ENCODE peak calls at places on chromosomes 7 and 10, in ten cellular contexts. One of them, this sample, is unnamed. For H3K9me3, the result is how much of the 10 kb centered on the place peaks cover.

GRCh38 chr10:51103818-51104217 is 29.5 kb downstream of the PRKG1 start:
- DNase-seq in right lobe of liver: no peak
- DNase-seq in body of pancreas: no peak
- DNase-seq in neuronal stem cell: no peak
- DNase-seq in stomach: no peak
- DNase-seq in tibial nerve: no peak
- DNase-seq in gastrocnemius medialis: no peak
- DNase-seq in left ventricle myocardium inferior: no peak
- DNase-seq in thoracic aorta: no peak
- DNase-seq in PC-3: peak
- DNase-seq in this sample: no peak

GRCh38 chr10:34520084-34520483 is 295.0 kb downstream of the PARD3 start:
- DNase-seq in neuronal stem cell: no peak
- DNase-seq in left ventricle myocardium inferior: no peak
- DNase-seq in right lobe of liver: no peak
- DNase-seq in PC-3: peak
- DNase-seq in body of pancreas: no peak
- DNase-seq in thoracic aorta: no peak
- DNase-seq in tibial nerve: no peak
- DNase-seq in gastrocnemius medialis: no peak
- DNase-seq in stomach: no peak
- DNase-seq in this sample: peak

GRCh38 chr7:66522518-66522917 is 106.2 kb upstream of the KCTD7 start:
- DNase-seq in right lobe of liver: no peak
- DNase-seq in body of pancreas: peak
- DNase-seq in stomach: no peak
- DNase-seq in left ventricle myocardium inferior: no peak
- DNase-seq in tibial nerve: no peak
- DNase-seq in neuronal stem cell: no peak
- DNase-seq in thoracic aorta: no peak
- DNase-seq in gastrocnemius medialis: no peak
- DNase-seq in PC-3: peak
- DNase-seq in this sample: no peak

GRCh38 chr7:14973712-14974428 is 71.3 kb upstream of the DGKB start:
- DNase-seq in tibial nerve: no peak
- DNase-seq in gastrocnemius medialis: no peak
- DNase-seq in left ventricle myocardium inferior: no peak
- DNase-seq in body of pancreas: no peak
- DNase-seq in PC-3: no peak
- DNase-seq in stomach: no peak
- DNase-seq in right lobe of liver: no peak
- DNase-seq in neuronal stem cell: no peak
- DNase-seq in thoracic aorta: no peak
- DNase-seq in this sample: no peak

GRCh38 chr7:45681596-45682357 is 107.6 kb downstream of the ADCY1 start:
- DNase-seq in body of pancreas: no peak
- DNase-seq in left ventricle myocardium inferior: no peak
- DNase-seq in tibial nerve: peak
- DNase-seq in neuronal stem cell: no peak
- DNase-seq in PC-3: no peak
- DNase-seq in stomach: peak
- DNase-seq in gastrocnemius medialis: no peak
- DNase-seq in right lobe of liver: no peak
- DNase-seq in thoracic aorta: no peak
- DNase-seq in this sample: no peak

GRCh38 chr7:79713281-79713680 is 259.8 kb upstream of the MAGI2 start:
- DNase-seq in body of pancreas: no peak
- DNase-seq in stomach: no peak
- DNase-seq in neuronal stem cell: no peak
- DNase-seq in thoracic aorta: no peak
- DNase-seq in gastrocnemius medialis: no peak
- DNase-seq in PC-3: no peak
- DNase-seq in left ventricle myocardium inferior: no peak
- DNase-seq in tibial nerve: no peak
- DNase-seq in right lobe of liver: no peak
- DNase-seq in this sample: no peak

GRCh38 chr10:99372546-99373271 is 43.6 kb downstream of the CNNM1 start:
- DNase-seq in left ventricle myocardium inferior: no peak
- DNase-seq in neuronal stem cell: no peak
- DNase-seq in thoracic aorta: no peak
- DNase-seq in gastrocnemius medialis: no peak
- DNase-seq in stomach: no peak
- DNase-seq in right lobe of liver: no peak
- DNase-seq in PC-3: no peak
- DNase-seq in body of pancreas: no peak
- DNase-seq in tibial nerve: no peak
- DNase-seq in this sample: peak

GRCh38 chr10:95384011-95384704 is 93.4 kb upstream of the PDLIM1 start:
- DNase-seq in neuronal stem cell: no peak
- DNase-seq in left ventricle myocardium inferior: no peak
- DNase-seq in gastrocnemius medialis: no peak
- DNase-seq in tibial nerve: no peak
- DNase-seq in body of pancreas: no peak
- DNase-seq in thoracic aorta: no peak
- DNase-seq in stomach: no peak
- DNase-seq in right lobe of liver: no peak
- DNase-seq in PC-3: no peak
- DNase-seq in this sample: no peak

GRCh38 chr7:33534830-33535229 is 370.5 kb upstream of the BMPER start:
- DNase-seq in PC-3: no peak
- DNase-seq in neuronal stem cell: peak
- DNase-seq in tibial nerve: no peak
- DNase-seq in body of pancreas: no peak
- DNase-seq in gastrocnemius medialis: no peak
- DNase-seq in left ventricle myocardium inferior: no peak
- DNase-seq in right lobe of liver: no peak
- DNase-seq in stomach: no peak
- DNase-seq in thoracic aorta: no peak
- DNase-seq in this sample: peak

GRCh38 chr7:74043523-74043951 is 15.6 kb downstream of the ELN start:
- DNase-seq in body of pancreas: peak
- DNase-seq in thoracic aorta: no peak
- DNase-seq in neuronal stem cell: no peak
- DNase-seq in tibial nerve: no peak
- DNase-seq in left ventricle myocardium inferior: no peak
- DNase-seq in PC-3: no peak
- DNase-seq in gastrocnemius medialis: no peak
- DNase-seq in stomach: no peak
- DNase-seq in right lobe of liver: no peak
- DNase-seq in this sample: peak

GRCh38 chr10:92091965-92092364 is 168.4 kb downstream of the BTAF1 start:
- DNase-seq in left ventricle myocardium inferior: no peak
- DNase-seq in neuronal stem cell: no peak
- DNase-seq in stomach: no peak
- DNase-seq in PC-3: no peak
- DNase-seq in tibial nerve: no peak
- DNase-seq in thoracic aorta: no peak
- DNase-seq in gastrocnemius medialis: no peak
- DNase-seq in right lobe of liver: no peak
- DNase-seq in body of pancreas: no peak
- DNase-seq in this sample: no peak

GRCh38 chr10:103871006-103871405 is 15.6 kb upstream of the SH3PXD2A start:
- DNase-seq in stomach: no peak
- DNase-seq in tibial nerve: no peak
- DNase-seq in PC-3: no peak
- DNase-seq in thoracic aorta: no peak
- DNase-seq in body of pancreas: no peak
- DNase-seq in left ventricle myocardium inferior: no peak
- DNase-seq in right lobe of liver: no peak
- DNase-seq in gastrocnemius medialis: no peak
- DNase-seq in neuronal stem cell: no peak
- DNase-seq in this sample: no peak

GRCh38 chr10:70302292-70302691 is 18.5 kb upstream of the NPFFR1 start:
- DNase-seq in stomach: no peak
- DNase-seq in right lobe of liver: no peak
- DNase-seq in left ventricle myocardium inferior: no peak
- DNase-seq in gastrocnemius medialis: no peak
- DNase-seq in tibial nerve: peak
- DNase-seq in neuronal stem cell: no peak
- DNase-seq in thoracic aorta: no peak
- DNase-seq in PC-3: no peak
- DNase-seq in body of pancreas: no peak
- DNase-seq in this sample: peak

DNA sequence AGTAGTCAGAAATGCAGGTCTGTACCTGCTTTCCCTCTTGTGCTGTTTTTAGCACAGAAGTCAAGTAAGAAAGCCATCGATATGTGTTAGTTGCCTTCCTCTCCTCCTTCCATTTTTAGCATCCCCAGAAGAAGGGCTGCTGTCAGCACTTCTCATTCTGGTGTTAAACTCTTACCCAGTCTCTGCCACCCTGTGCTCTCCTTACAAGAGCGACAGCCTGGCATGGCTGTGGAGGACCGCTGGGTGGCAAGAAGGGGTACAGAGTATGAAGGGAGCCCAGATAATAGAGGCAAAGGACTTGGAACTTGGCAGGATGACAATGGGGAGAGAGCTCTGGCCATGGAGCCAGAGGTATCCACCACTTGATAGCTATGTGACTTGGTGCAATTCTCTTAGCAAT is 103.5 kb downstream of the RPS24 start:
- DNase-seq in thoracic aorta: no peak
- DNase-seq in stomach: no peak
- DNase-seq in left ventricle myocardium inferior: no peak
- DNase-seq in right lobe of liver: no peak
- DNase-seq in body of pancreas: no peak
- DNase-seq in tibial nerve: no peak
- DNase-seq in neuronal stem cell: no peak
- DNase-seq in gastrocnemius medialis: no peak
- DNase-seq in PC-3: no peak
- DNase-seq in this sample: no peak
- H3K9me3 ChIP-seq in thoracic aorta: under half
- H3K9me3 ChIP-seq in stomach: under half
- H3K9me3 ChIP-seq in left ventricle myocardium inferior: under half
- H3K9me3 ChIP-seq in right lobe of liver: under half
- H3K9me3 ChIP-seq in body of pancreas: under half
- H3K9me3 ChIP-seq in tibial nerve: under half
- H3K9me3 ChIP-seq in neuronal stem cell: under half
- H3K9me3 ChIP-seq in gastrocnemius medialis: under half
- H3K9me3 ChIP-seq in PC-3: under half
- H3K9me3 ChIP-seq in this sample: under half

GRCh38 chr7:9856668-9857067 is 1117.0 kb upstream of the PHF14 start:
- DNase-seq in PC-3: no peak
- DNase-seq in tibial nerve: no peak
- DNase-seq in body of pancreas: no peak
- DNase-seq in right lobe of liver: no peak
- DNase-seq in gastrocnemius medialis: no peak
- DNase-seq in neuronal stem cell: no peak
- DNase-seq in left ventricle myocardium inferior: no peak
- DNase-seq in stomach: no peak
- DNase-seq in thoracic aorta: no peak
- DNase-seq in this sample: no peak

DNA sequence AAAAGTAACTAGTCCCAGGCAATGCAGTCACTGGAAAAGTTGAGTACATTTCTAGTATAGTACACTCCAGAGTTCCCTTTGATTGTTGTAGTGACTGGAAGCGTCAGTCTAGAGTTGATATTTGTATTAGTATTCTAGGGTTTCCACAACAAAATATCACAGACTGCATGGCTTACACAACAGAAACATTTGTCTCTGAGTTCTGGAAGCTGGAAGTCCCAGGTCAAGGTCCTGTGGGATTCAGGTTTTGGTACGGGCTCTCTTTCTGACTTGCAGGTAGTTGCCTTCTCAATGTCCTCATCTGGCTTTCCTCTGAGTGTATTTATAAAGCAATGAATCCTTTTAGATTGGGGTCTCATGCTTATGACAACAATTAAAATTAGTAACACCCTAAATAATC is 1119.1 kb upstream of the PHF14 start:
- DNase-seq in right lobe of liver: no peak
- DNase-seq in body of pancreas: no peak
- DNase-seq in PC-3: no peak
- DNase-seq in neuronal stem cell: no peak
- DNase-seq in tibial nerve: no peak
- DNase-seq in gastrocnemius medialis: no peak
- DNase-seq in left ventricle myocardium inferior: no peak
- DNase-seq in thoracic aorta: no peak
- DNase-seq in stomach: no peak
- DNase-seq in this sample: no peak
- H3K9me3 ChIP-seq in right lobe of liver: under half
- H3K9me3 ChIP-seq in body of pancreas: under half
- H3K9me3 ChIP-seq in PC-3: under half
- H3K9me3 ChIP-seq in neuronal stem cell: under half
- H3K9me3 ChIP-seq in tibial nerve: under half
- H3K9me3 ChIP-seq in gastrocnemius medialis: under half
- H3K9me3 ChIP-seq in left ventricle myocardium inferior: under half
- H3K9me3 ChIP-seq in thoracic aorta: under half
- H3K9me3 ChIP-seq in stomach: under half
- H3K9me3 ChIP-seq in this sample: under half

GRCh38 chr7:158120313-158120712 is 467.3 kb downstream of the PTPRN2 start:
- DNase-seq in tibial nerve: no peak
- DNase-seq in gastrocnemius medialis: no peak
- DNase-seq in neuronal stem cell: no peak
- DNase-seq in left ventricle myocardium inferior: no peak
- DNase-seq in thoracic aorta: no peak
- DNase-seq in PC-3: no peak
- DNase-seq in stomach: no peak
- DNase-seq in body of pancreas: no peak
- DNase-seq in right lobe of liver: no peak
- DNase-seq in this sample: no peak

GRCh38 chr7:158123214-158123613 is 464.4 kb downstream of the PTPRN2 start:
- DNase-seq in left ventricle myocardium inferior: no peak
- DNase-seq in PC-3: no peak
- DNase-seq in gastrocnemius medialis: no peak
- DNase-seq in right lobe of liver: no peak
- DNase-seq in thoracic aorta: no peak
- DNase-seq in body of pancreas: no peak
- DNase-seq in stomach: peak
- DNase-seq in neuronal stem cell: no peak
- DNase-seq in tibial nerve: no peak
- DNase-seq in this sample: no peak

GRCh38 chr7:158123753-158124152 is 463.9 kb downstream of the PTPRN2 start:
- DNase-seq in left ventricle myocardium inferior: no peak
- DNase-seq in body of pancreas: no peak
- DNase-seq in gastrocnemius medialis: no peak
- DNase-seq in stomach: peak
- DNase-seq in PC-3: no peak
- DNase-seq in right lobe of liver: no peak
- DNase-seq in tibial nerve: no peak
- DNase-seq in thoracic aorta: no peak
- DNase-seq in neuronal stem cell: no peak
- DNase-seq in this sample: no peak

GRCh38 chr7:158121441-158122045 is 466.1 kb downstream of the PTPRN2 start:
- DNase-seq in thoracic aorta: no peak
- DNase-seq in PC-3: no peak
- DNase-seq in neuronal stem cell: no peak
- DNase-seq in tibial nerve: no peak
- DNase-seq in right lobe of liver: no peak
- DNase-seq in left ventricle myocardium inferior: no peak
- DNase-seq in body of pancreas: no peak
- DNase-seq in stomach: no peak
- DNase-seq in gastrocnemius medialis: no peak
- DNase-seq in this sample: no peak

GRCh38 chr7:158120751-158121150 is 466.9 kb downstream of the PTPRN2 start:
- DNase-seq in PC-3: no peak
- DNase-seq in stomach: peak
- DNase-seq in thoracic aorta: no peak
- DNase-seq in gastrocnemius medialis: no peak
- DNase-seq in right lobe of liver: no peak
- DNase-seq in tibial nerve: no peak
- DNase-seq in body of pancreas: no peak
- DNase-seq in neuronal stem cell: no peak
- DNase-seq in left ventricle myocardium inferior: peak
- DNase-seq in this sample: no peak
- H3K9me3 ChIP-seq in PC-3: under half
- H3K9me3 ChIP-seq in stomach: under half
- H3K9me3 ChIP-seq in thoracic aorta: under half
- H3K9me3 ChIP-seq in gastrocnemius medialis: under half
- H3K9me3 ChIP-seq in right lobe of liver: under half
- H3K9me3 ChIP-seq in tibial nerve: under half
- H3K9me3 ChIP-seq in body of pancreas: under half
- H3K9me3 ChIP-seq in neuronal stem cell: under half
- H3K9me3 ChIP-seq in left ventricle myocardium inferior: half or more
- H3K9me3 ChIP-seq in this sample: under half

GRCh38 chr7:64873517-64873916 is 29.6 kb upstream of the ZNF273 start:
- DNase-seq in neuronal stem cell: no peak
- DNase-seq in right lobe of liver: no peak
- DNase-seq in stomach: peak
- DNase-seq in left ventricle myocardium inferior: no peak
- DNase-seq in thoracic aorta: no peak
- DNase-seq in tibial nerve: no peak
- DNase-seq in body of pancreas: no peak
- DNase-seq in gastrocnemius medialis: no peak
- DNase-seq in PC-3: no peak
- DNase-seq in this sample: no peak
- H3K9me3 ChIP-seq in neuronal stem cell: under half
- H3K9me3 ChIP-seq in right lobe of liver: under half
- H3K9me3 ChIP-seq in stomach: under half
- H3K9me3 ChIP-seq in left ventricle myocardium inferior: under half
- H3K9me3 ChIP-seq in thoracic aorta: under half
- H3K9me3 ChIP-seq in tibial nerve: under half
- H3K9me3 ChIP-seq in body of pancreas: under half
- H3K9me3 ChIP-seq in gastrocnemius medialis: under half
- H3K9me3 ChIP-seq in PC-3: under half
- H3K9me3 ChIP-seq in this sample: under half

This sample was measured in astrocyte.